ENCODE peak calls at places on chromosome 13, in seven cellular contexts. I, U, C, G, K, R and V are unnamed samples.

GRCh38 chr13:109509154-109509905 is 277.1 kb downstream of the IRS2 start:
- DNase-seq in I (peak), U (no peak), C (no peak), G (no peak), K (peak), R (no peak), V (peak)

GRCh38 chr13:20106751-20107150 is 54.1 kb downstream of the GJA3 start:
- DNase-seq in I (no peak), U (no peak), C (no peak), G (no peak), K (no peak), R (no peak), V (no peak)

GRCh38 chr13:34103854-34104253 is 285.9 kb downstream of the RFC3 start:
- DNase-seq in I (no peak), U (no peak), C (no peak), G (no peak), K (no peak), R (no peak), V (no peak)

GRCh38 chr13:55244991-55245644 is 1895.6 kb upstream of the PRR20A start:
- DNase-seq in I (no peak), U (no peak), C (no peak), G (no peak), K (no peak), R (no peak), V (no peak)

GRCh38 chr13:32315255-32316029 is at the start of the genes BRCA2 and ZAR1L:
- DNase-seq in I (peak), U (peak), C (peak), G (peak), K (peak), R (peak), V (peak)

GRCh38 chr13:44421853-44422525 is 48.4 kb downstream of the SERP2 start:
- DNase-seq in I (no peak), U (no peak), C (no peak), G (no peak), K (no peak), R (no peak), V (no peak)

GRCh38 chr13:57045816-57046691 is 94.7 kb upstream of the PRR20A start:
- DNase-seq in I (no peak), U (no peak), C (no peak), G (no peak), K (no peak), R (no peak), V (no peak)

GRCh38 chr13:40377783-40378182 is 288.7 kb downstream of the FOXO1 start:
- DNase-seq in I (no peak), U (no peak), C (no peak), G (no peak), K (peak), R (no peak), V (peak)

GRCh38 chr13:102317593-102317992 is 84.3 kb downstream of the FGF14 start:
- DNase-seq in I (peak), U (peak), C (no peak), G (peak), K (peak), R (peak), V (no peak)

GRCh38 chr13:74975122-74975521 is 506.8 kb downstream of the TBC1D4 start:
- DNase-seq in I (no peak), U (no peak), C (no peak), G (no peak), K (no peak), R (no peak), V (no peak)

GRCh38 chr13:98567140-98567539 is 9.8 kb downstream of the STK24 start:
- DNase-seq in I (no peak), U (no peak), C (no peak), G (no peak), K (no peak), R (no peak), V (no peak)
- H3K4me3 ChIP-seq in I (no peak), U (no peak), C (no peak), G (no peak), K (no peak), R (no peak), V (no peak)

DNA sequence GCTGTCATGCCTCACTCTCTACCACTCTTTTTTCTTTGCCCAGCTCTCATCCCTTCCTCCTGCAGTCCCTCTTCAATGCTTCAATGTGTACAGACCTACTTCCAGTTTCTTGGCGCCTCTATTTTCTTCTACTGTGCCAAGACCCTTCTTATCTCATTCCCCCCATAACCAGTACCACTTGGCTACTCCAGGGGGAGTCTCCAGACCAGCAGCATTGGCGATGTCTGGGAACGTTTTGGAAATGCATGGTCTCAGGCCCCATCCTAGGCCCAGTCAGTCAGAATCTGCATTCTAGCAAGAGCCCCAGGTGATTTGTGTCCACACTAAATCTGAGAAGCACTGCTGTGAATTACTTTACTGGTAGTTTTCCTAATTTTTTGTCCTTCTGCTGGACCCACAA is 198.2 kb downstream of the SLC7A1 start:
- DNase-seq in I (no peak), U (no peak), C (no peak), G (no peak), K (no peak), R (no peak), V (no peak)
- TF ChIP-seq CTCF in I (no peak), U (no peak), C (no peak), G (no peak), K (no peak), R (no peak), V (peak)

GRCh38 chr13:98143601-98144500 is 957 bp downstream of the FARP1 start:
- DNase-seq in I (peak), U (peak), C (peak), G (no peak), K (peak), R (peak), V (peak)

GRCh38 chr13:98141938-98142426 is 912 bp upstream of the FARP1 start:
- DNase-seq in I (peak), U (peak), C (no peak), G (no peak), K (no peak), R (peak), V (peak)

GRCh38 chr13:98143157-98143553 is 261 bp downstream of the FARP1 start:
- DNase-seq in I (no peak), U (peak), C (peak), G (no peak), K (no peak), R (no peak), V (no peak)

GRCh38 chr13:98142427-98143156 is at the start of gene FARP1:
- DNase-seq in I (peak), U (peak), C (peak), G (peak), K (peak), R (peak), V (peak)

GRCh38 chr13:98144501-98145350 is 1.8 kb downstream of the FARP1 start:
- DNase-seq in I (no peak), U (no peak), C (peak), G (no peak), K (peak), R (no peak), V (peak)
- H3K4me3 ChIP-seq in I (no peak), U (peak), C (peak), G (peak), K (peak), R (peak), V (peak)

GRCh38 chr13:24506698-24507335 is 5.8 kb downstream of the PARP4 start:
- DNase-seq in I (no peak), U (no peak), C (no peak), G (no peak), K (no peak), R (no peak), V (no peak)

GRCh38 chr13:24516919-24517318 is 4.3 kb upstream of the PARP4 start:
- DNase-seq in I (no peak), U (no peak), C (no peak), G (no peak), K (no peak), R (no peak), V (no peak)

GRCh38 chr13:24511824-24512207 is 762 bp downstream of the PARP4 start:
- DNase-seq in I (peak), U (no peak), C (no peak), G (no peak), K (no peak), R (no peak), V (no peak)

GRCh38 chr13:24511019-24511823 is 1.4 kb downstream of the PARP4 start:
- DNase-seq in I (no peak), U (no peak), C (no peak), G (peak), K (peak), R (no peak), V (peak)

GRCh38 chr13:24512208-24513068 is at the start of gene PARP4:
- DNase-seq in I (peak), U (peak), C (peak), G (peak), K (peak), R (peak), V (peak)
- TF ChIP-seq CTCF in I (no peak), U (no peak), C (no peak), G (no peak), K (no peak), R (no peak), V (no peak)

GRCh38 chr13:50075619-50076097 is 60.4 kb downstream of the KCNRG start:
- DNase-seq in I (no peak), U (no peak), C (no peak), G (no peak), K (no peak), R (no peak), V (no peak)
- H3K4me3 ChIP-seq in I (no peak), U (peak), C (peak), G (no peak), K (no peak), R (no peak), V (no peak)

GRCh38 chr13:51848674-51849073 is 3.7 kb upstream of the TMEM272 start:
- DNase-seq in I (no peak), U (no peak), C (no peak), G (no peak), K (peak), R (no peak), V (peak)

GRCh38 chr13:51844862-51845573 is at the start of gene TMEM272:
- DNase-seq in I (no peak), U (no peak), C (peak), G (no peak), K (peak), R (peak), V (no peak)

GRCh38 chr13:51846756-51847155 is 1.8 kb upstream of the TMEM272 start:
- DNase-seq in I (no peak), U (no peak), C (no peak), G (no peak), K (no peak), R (no peak), V (no peak)

GRCh38 chr13:51843529-51843928 is 1.4 kb downstream of the TMEM272 start:
- DNase-seq in I (no peak), U (no peak), C (no peak), G (no peak), K (no peak), R (no peak), V (no peak)

DNA sequence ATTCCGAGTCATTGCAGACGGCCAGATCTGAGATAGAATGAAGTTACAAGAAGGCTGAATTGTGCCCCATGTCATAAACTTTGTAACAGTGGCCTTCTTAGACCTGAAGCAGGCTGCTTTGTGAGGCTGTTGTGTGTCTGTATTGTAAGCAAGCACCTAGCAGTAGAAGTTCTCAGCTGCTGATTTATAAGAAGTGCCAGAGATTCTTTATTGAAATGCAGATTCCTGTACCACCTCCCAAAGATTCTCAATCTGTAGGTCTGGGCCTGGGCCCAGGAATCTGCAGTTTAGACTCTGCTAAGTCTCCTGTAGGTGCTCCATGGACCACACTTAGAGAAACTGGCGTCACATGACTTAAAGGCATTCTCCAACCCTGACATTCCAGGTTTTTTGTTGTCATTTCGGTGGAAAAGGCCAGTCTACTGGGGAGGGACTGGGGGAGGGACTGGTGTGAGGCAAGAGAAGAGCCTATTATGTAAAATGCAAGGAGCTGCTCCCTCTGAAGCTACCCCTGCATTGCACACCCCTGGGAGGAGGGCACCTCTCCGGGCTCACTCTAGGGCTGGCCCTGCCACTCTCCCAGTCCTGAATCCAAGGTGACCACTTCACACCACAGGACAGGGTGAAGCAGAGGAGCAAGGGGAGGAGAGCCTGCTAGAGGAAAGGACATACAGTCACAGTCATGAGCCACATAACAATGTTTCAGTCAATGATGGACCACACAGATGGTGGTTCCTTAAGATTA is 769 bp upstream of the TMEM272 start:
- DNase-seq in I (no peak), U (no peak), C (no peak), G (no peak), K (no peak), R (no peak), V (no peak)
- TF ChIP-seq CTCF in I (no peak), U (no peak), C (no peak), G (no peak), K (no peak), R (no peak), V (no peak)

GRCh38 chr13:114162533-114162922 is 16.5 kb upstream of the CFAP97D2 start:
- DNase-seq in I (no peak), U (no peak), C (no peak), G (no peak), K (no peak), R (no peak), V (no peak)
- H3K4me3 ChIP-seq in I (no peak), U (no peak), C (no peak), G (no peak), K (no peak), R (no peak), V (no peak)

GRCh38 chr13:104321756-104322155 is 1255.5 kb upstream of the SLC10A2 start:
- DNase-seq in I (no peak), U (no peak), C (no peak), G (no peak), K (no peak), R (no peak), V (no peak)

GRCh38 chr13:104315606-104316005 is 1249.4 kb upstream of the SLC10A2 start:
- DNase-seq in I (no peak), U (no peak), C (no peak), G (no peak), K (peak), R (no peak), V (peak)

GRCh38 chr13:104320446-104320845 is 1254.2 kb upstream of the SLC10A2 start:
- DNase-seq in I (no peak), U (no peak), C (no peak), G (no peak), K (peak), R (no peak), V (no peak)

GRCh38 chr13:104314926-104315535 is 1248.8 kb upstream of the SLC10A2 start:
- DNase-seq in I (no peak), U (no peak), C (no peak), G (no peak), K (peak), R (no peak), V (no peak)

GRCh38 chr13:104318121-104318520 is 1251.9 kb upstream of the SLC10A2 start:
- DNase-seq in I (no peak), U (no peak), C (no peak), G (no peak), K (peak), R (no peak), V (no peak)
- TF ChIP-seq CTCF in I (no peak), U (no peak), C (peak), G (no peak), K (peak), R (no peak), V (no peak)

GRCh38 chr13:106565127-106565775 is 2.7 kb downstream of the ARGLU1 start:
- DNase-seq in I (no peak), U (no peak), C (no peak), G (no peak), K (no peak), R (no peak), V (no peak)
- H3K4me3 ChIP-seq in I (no peak), U (peak), C (peak), G (peak), K (peak), R (peak), V (peak)

GRCh38 chr13:73754727-73755292 is 379.4 kb downstream of the KLF12 start:
- DNase-seq in I (peak), U (no peak), C (no peak), G (peak), K (peak), R (no peak), V (peak)
- TF ChIP-seq CTCF in I (no peak), U (peak), C (peak), G (peak), K (peak), R (peak), V (peak)